ENCODE peak calls at places on chromosomes 12 and 14, in four cellular contexts. U, R, X and T are unnamed samples. For H3K4me1, the result is how much of the 10 kb centered on the place peaks cover.

GRCh38 chr12:16008442-16008841 is 97.3 kb downstream of the DERA start:
- DNase-seq in U (no peak), R (no peak), X (no peak), T (no peak)

GRCh38 chr12:1920436-1920835 is 2.0 kb upstream of the CACNA2D4 start:
- DNase-seq in U (no peak), R (no peak), X (no peak), T (no peak)

GRCh38 chr12:19402743-19403400 is 36.4 kb upstream of the AEBP2 start:
- DNase-seq in U (peak), R (peak), X (peak), T (peak)

GRCh38 chr12:84874125-84874824 is 38.3 kb downstream of the SLC6A15 start:
- DNase-seq in U (no peak), R (no peak), X (peak), T (no peak)

GRCh38 chr14:75452900-75453816 is 25.3 kb downstream of the JDP2 start:
- DNase-seq in U (peak), R (peak), X (no peak), T (no peak)

GRCh38 chr12:106108187-106108816 is 30.5 kb downstream of the NUAK1 start:
- DNase-seq in U (no peak), R (no peak), X (peak), T (no peak)

GRCh38 chr12:131507881-131508280 is 203.0 kb upstream of the SFSWAP start:
- DNase-seq in U (no peak), R (no peak), X (no peak), T (no peak)

GRCh38 chr14:24159777-24160498 is 1.1 kb upstream of the IRF9 start:
- DNase-seq in U (no peak), R (no peak), X (no peak), T (no peak)

GRCh38 chr14:40983604-40984003 is 623.1 kb upstream of the LRFN5 start:
- DNase-seq in U (no peak), R (no peak), X (no peak), T (no peak)

GRCh38 chr12:57603758-57604453 is 718 bp upstream of the DTX3 start:
- DNase-seq in U (peak), R (peak), X (no peak), T (peak)

GRCh38 chr12:10331642-10332239 is 24.1 kb downstream of the KLRD1 start:
- DNase-seq in U (no peak), R (no peak), X (peak), T (no peak)

GRCh38 chr14:35386673-35387125 is 17.9 kb downstream of the NFKBIA start:
- DNase-seq in U (no peak), R (peak), X (no peak), T (no peak)

GRCh38 chr12:47207005-47207717 is 127.4 kb upstream of the AMIGO2 start:
- DNase-seq in U (no peak), R (no peak), X (peak), T (no peak)

GRCh38 chr14:64444984-64445845 is 20.1 kb upstream of the AKAP5 start:
- DNase-seq in U (no peak), R (no peak), X (peak), T (no peak)

GRCh38 chr14:95190346-95190840 is 33.1 kb upstream of the DICER1 start:
- DNase-seq in U (no peak), R (no peak), X (no peak), T (no peak)

GRCh38 chr12:52433501-52434095 is 573 bp downstream of the KRT75 start:
- DNase-seq in U (no peak), R (no peak), X (no peak), T (no peak)

GRCh38 chr14:74062809-74063150 is 21.5 kb downstream of the ALDH6A1 start:
- DNase-seq in U (no peak), R (no peak), X (no peak), T (no peak)

GRCh38 chr12:100820314-100820713 is 25.7 kb downstream of the ANO4 start:
- DNase-seq in U (no peak), R (no peak), X (no peak), T (no peak)

GRCh38 chr14:68682166-68683103 is 110.4 kb downstream of the ZFP36L1 start:
- DNase-seq in U (peak), R (no peak), X (peak), T (peak)

DNA sequence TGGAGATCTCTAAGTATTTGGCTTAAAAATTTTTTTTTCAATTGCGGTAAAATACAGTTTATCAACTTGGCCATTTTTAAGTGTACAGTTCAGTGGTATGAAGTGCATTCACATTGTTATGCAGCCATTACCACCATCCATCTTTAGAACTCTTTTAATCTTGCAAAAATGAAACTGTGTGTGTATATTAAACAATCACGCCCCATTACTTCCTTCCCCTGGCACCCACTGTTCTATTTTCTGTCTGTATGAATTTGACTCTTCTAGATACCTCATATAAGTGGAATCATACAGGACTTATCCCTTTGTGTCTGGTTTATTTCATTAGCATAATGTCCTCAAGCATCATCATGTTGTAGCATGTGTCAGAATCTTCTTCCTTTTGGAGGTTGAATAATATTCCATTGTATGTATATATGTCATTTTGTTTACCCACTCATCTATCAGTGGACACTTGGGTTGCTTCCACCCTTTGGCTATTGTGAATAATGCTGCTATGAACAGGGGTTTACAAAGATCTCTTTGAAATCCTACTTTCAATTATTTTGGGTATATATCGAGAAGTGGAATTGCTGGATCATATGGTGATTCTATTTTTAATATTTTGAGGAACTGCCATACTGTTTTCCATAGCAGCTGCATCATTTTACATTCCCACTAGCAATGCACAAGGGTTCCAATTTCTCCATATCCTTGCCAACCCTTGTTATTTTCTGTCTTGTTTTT is 62.9 kb downstream of the SAMD4A start:
- DNase-seq in U (no peak), R (no peak), X (no peak), T (no peak)
- H3K4me1 ChIP-seq in U (half or more), R (half or more), X (under half), T (half or more)

GRCh38 chr12:98503343-98503592 is 12.1 kb upstream of the TMPO start:
- DNase-seq in U (peak), R (peak), X (peak), T (peak)
- TF ChIP-seq CTCF in U (no peak), R (no peak), X (no peak), T (no peak)

DNA sequence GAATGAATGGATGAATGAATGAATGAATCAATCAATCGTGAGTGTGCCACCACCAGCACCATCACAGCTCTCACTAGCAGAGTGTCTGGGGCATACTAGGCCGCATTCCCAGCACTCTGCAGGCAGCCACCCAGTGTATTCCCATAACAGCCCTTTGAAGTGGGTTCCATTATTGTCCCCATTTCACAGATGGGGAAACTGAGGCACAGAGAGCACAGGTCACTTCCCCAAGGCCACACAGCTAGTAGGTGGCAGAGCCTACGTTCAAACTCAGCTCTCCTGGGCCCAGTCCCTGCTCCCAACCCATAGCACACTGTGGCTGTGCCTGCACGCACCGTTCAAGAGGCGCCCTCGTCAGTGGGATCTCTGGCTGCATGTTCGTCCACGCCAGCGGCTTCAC is 88.1 kb downstream of the RFLNA start:
- DNase-seq in U (no peak), R (no peak), X (no peak), T (no peak)
- H3K4me1 ChIP-seq in U (half or more), R (half or more), X (under half), T (half or more)

DNA sequence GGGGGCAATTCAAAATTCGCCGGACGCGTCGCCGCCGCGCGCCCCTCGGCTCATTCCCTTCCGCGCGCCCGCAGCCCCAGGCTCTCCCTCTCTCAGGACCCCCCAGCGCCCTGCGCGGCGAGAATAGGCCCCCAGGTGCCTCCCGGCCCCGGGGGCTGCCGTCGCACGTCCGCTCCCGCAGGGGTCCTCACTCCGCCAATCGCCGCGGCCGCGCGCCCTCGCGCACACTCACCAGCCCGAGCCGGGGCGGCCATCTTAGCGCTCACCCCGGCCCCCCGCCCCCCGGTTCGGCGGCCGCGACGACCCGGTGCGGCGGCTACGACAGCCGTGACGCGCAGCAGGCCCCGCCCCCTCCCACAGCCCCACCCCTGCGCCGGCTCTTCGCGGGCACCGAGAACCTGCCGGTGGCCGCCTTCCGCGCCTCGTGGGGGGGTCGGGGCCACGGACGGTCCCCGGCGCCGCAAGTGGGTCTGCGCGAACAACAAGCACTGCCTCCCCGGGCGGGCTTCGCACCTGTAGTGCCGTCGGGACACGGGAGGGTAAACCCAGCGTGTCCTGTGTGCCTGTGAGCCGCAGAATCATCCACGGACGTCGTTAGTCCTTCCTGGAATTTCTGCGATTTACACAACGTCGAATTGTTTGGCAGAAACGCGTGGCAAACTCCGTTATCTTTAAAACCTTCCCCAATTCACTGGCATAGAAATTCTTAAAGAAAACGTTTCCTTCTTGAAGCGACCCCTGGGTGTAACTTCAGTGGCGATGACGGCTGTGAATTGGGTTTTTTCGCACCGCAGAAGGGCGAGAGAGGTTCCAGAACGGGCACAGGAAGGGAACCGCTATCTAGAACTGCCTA is 2.5 kb downstream of the USP44 start:
- DNase-seq in U (peak), R (peak), X (peak), T (no peak)
- TF ChIP-seq CTCF in U (no peak), R (no peak), X (no peak), T (no peak)